ENCODE peak calls at places on chromosomes 13 and 19, in seven cellular contexts. T is suprapubic skin, B is PC-3, Y is choroid plexus epithelial cell, I is BE2C, S is psoas muscle, V is fibroblast of pulmonary artery. L is an unnamed sample.

GRCh38 chr13:30739646-30740642 is 4.6 kb downstream of the ALOX5AP start:
- DNase-seq in T (no peak), B (peak), Y (peak), I (no peak), S (no peak), V (peak), L (peak)

GRCh38 chr13:36131931-36132297 is 732 bp upstream of the DCLK1 start:
- DNase-seq in T (peak), B (no peak), Y (peak), I (no peak), S (peak), V (peak), L (no peak)

GRCh38 chr13:20360041-20360491 is 127.9 kb upstream of the GJB6 start:
- DNase-seq in T (no peak), B (peak), Y (peak), I (no peak), S (no peak), V (peak), L (peak)

GRCh38 chr19:16609511-16609910 is 18.5 kb downstream of the MED26 start:
- DNase-seq in T (no peak), B (no peak), Y (no peak), I (no peak), S (no peak), V (no peak), L (no peak)

GRCh38 chr19:39970674-39971379 is at the start of gene PSMC4:
- DNase-seq in T (peak), B (peak), Y (peak), I (peak), S (peak), V (peak), L (peak)

GRCh38 chr13:114095486-114095885 is 36.9 kb downstream of the RASA3 start:
- DNase-seq in T (peak), B (no peak), Y (no peak), I (no peak), S (no peak), V (no peak), L (no peak)

GRCh38 chr19:48997972-48998371 is 4.3 kb downstream of the RUVBL2 start:
- DNase-seq in T (no peak), B (peak), Y (peak), I (peak), S (peak), V (peak), L (peak)

GRCh38 chr19:7506385-7507328 is 9.2 kb upstream of the ZNF358 start:
- DNase-seq in T (no peak), B (peak), Y (peak), I (peak), S (peak), V (peak), L (peak)

GRCh38 chr13:50334092-50334778 is 319.0 kb downstream of the KCNRG start:
- DNase-seq in T (no peak), B (no peak), Y (no peak), I (no peak), S (no peak), V (no peak), L (no peak)

GRCh38 chr13:71339010-71339409 is 528.0 kb downstream of the DACH1 start:
- DNase-seq in T (no peak), B (no peak), Y (no peak), I (no peak), S (no peak), V (no peak), L (no peak)

GRCh38 chr19:18912933-18913332 is 6.3 kb downstream of the COPE start:
- DNase-seq in T (no peak), B (no peak), Y (no peak), I (peak), S (no peak), V (no peak), L (no peak)

GRCh38 chr19:17932485-17933338 is at the start of gene CCDC124:
- DNase-seq in T (peak), B (peak), Y (peak), I (peak), S (peak), V (peak), L (peak)

GRCh38 chr13:76799696-76800095 is 86.5 kb downstream of the KCTD12 start:
- DNase-seq in T (no peak), B (peak), Y (peak), I (no peak), S (no peak), V (peak), L (peak)

GRCh38 chr13:100707818-100708740 is 33.5 kb upstream of the TMTC4 start:
- DNase-seq in T (no peak), B (peak), Y (no peak), I (no peak), S (no peak), V (peak), L (peak)

GRCh38 chr13:34941835-34942731 is at the start of gene NBEA:
- DNase-seq in T (peak), B (peak), Y (peak), I (peak), S (peak), V (peak), L (peak)
- TF ChIP-seq CTCF in T (peak), B (no peak), Y (peak), I (peak), S (peak), V (no peak), L (no peak)

GRCh38 chr13:40207110-40207478 is 459.3 kb downstream of the FOXO1 start:
- DNase-seq in T (no peak), B (no peak), Y (no peak), I (no peak), S (no peak), V (no peak), L (no peak)
- H3K4me3 ChIP-seq in T (no peak), B (no peak), Y (no peak), I (no peak), S (no peak), V (no peak), L (no peak)

GRCh38 chr13:75541961-75542360 is 4.3 kb upstream of the COMMD6 start:
- DNase-seq in T (no peak), B (no peak), Y (no peak), I (no peak), S (no peak), V (no peak), L (no peak)
- TF ChIP-seq CTCF in T (no peak), B (no peak), Y (no peak), I (no peak), S (no peak), V (no peak), L (no peak)

DNA sequence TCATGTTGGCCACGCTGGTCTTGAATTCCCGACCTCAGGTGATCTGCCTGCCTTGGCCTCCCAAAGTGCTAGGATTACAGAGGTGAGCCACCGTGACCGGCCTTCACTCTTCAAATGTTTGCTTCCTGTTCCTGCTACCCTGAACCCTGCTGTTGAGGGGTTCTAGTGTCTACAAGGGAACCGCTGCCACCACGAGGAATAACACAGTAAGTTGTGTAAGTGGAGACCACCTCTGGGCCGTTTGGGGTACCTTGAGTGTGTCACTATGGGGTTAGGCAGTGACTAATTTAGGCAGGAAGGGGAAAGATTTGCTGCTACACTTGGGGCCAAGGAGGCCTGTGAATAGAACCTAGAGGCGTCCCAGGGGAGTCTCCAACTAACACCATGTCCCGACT is 2.2 kb upstream of the MYADM start:
- DNase-seq in T (no peak), B (no peak), Y (no peak), I (no peak), S (no peak), V (no peak), L (no peak)
- H3K4me3 ChIP-seq in T (peak), B (peak), Y (peak), I (peak), S (no peak), V (peak), L (no peak)

GRCh38 chr19:38543807-38544568 is 73.8 kb downstream of the MAP4K1 start:
- DNase-seq in T (no peak), B (peak), Y (peak), I (peak), S (peak), V (peak), L (peak)

GRCh38 chr19:38543286-38543806 is 74.4 kb downstream of the MAP4K1 start:
- DNase-seq in T (no peak), B (no peak), Y (no peak), I (no peak), S (no peak), V (no peak), L (no peak)

GRCh38 chr19:38542040-38542439 is 75.7 kb downstream of the MAP4K1 start:
- DNase-seq in T (no peak), B (no peak), Y (no peak), I (no peak), S (no peak), V (no peak), L (no peak)

GRCh38 chr19:38545596-38545995 is 72.2 kb downstream of the MAP4K1 start:
- DNase-seq in T (no peak), B (no peak), Y (peak), I (no peak), S (no peak), V (peak), L (no peak)

DNA sequence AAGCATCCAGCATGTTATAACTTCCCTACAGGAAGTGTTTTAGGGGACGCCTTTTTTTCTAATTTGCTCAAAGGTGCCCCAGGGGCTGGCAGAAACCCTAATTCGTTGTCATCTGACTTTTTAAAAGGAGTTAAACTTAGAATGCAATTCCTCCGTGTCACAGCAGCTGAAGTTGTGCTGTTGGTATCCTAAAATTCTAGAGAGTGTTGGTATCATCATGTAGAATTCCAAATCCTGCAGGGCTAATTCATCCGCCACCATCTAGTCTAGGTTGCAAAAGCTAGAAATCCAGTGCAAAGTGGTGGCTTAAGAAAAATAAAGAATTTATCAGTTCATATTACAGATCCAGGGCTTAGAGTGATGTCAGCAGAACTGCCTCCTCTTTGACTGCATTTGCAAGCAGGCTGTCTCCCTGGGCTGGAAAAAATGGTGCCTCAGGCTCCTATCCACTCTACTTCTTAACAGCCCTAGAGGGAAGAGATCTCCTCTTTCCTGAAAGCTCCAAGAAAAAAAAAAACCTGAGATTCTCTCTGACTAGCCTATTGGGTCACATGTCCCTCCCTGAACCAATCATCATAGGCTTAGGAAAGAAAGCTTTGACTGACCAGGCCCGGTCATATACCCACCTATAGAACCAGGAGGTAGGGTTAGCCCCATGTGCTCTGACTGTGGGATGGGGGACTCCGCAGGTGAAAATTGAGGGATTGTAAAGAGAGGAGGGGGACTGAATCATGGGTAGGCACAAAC is 73.0 kb downstream of the MAP4K1 start:
- DNase-seq in T (no peak), B (no peak), Y (peak), I (no peak), S (no peak), V (peak), L (no peak)
- TF ChIP-seq CTCF in T (no peak), B (peak), Y (no peak), I (no peak), S (no peak), V (no peak), L (no peak)

DNA sequence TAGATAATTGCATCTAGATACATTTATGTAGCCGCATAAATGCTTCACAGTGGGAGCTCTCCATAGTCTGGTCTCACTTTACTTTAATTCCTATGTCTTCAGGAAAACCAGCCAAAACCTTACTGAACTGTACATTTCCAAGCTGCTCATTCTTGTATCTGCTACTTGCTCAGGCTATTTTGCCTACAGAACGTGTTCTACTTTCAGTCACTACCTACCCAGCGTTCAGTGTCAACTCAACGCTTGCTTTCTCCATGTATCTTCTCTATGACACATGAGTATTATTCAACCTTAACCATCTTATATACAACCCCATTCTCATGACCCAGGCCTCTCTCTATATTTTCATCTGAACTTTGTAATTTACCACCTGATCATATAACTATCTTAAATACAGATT is 101.9 kb downstream of the KLF12 start:
- DNase-seq in T (no peak), B (no peak), Y (no peak), I (no peak), S (no peak), V (no peak), L (no peak)
- H3K4me3 ChIP-seq in T (no peak), B (no peak), Y (peak), I (no peak), S (peak), V (no peak), L (no peak)

DNA sequence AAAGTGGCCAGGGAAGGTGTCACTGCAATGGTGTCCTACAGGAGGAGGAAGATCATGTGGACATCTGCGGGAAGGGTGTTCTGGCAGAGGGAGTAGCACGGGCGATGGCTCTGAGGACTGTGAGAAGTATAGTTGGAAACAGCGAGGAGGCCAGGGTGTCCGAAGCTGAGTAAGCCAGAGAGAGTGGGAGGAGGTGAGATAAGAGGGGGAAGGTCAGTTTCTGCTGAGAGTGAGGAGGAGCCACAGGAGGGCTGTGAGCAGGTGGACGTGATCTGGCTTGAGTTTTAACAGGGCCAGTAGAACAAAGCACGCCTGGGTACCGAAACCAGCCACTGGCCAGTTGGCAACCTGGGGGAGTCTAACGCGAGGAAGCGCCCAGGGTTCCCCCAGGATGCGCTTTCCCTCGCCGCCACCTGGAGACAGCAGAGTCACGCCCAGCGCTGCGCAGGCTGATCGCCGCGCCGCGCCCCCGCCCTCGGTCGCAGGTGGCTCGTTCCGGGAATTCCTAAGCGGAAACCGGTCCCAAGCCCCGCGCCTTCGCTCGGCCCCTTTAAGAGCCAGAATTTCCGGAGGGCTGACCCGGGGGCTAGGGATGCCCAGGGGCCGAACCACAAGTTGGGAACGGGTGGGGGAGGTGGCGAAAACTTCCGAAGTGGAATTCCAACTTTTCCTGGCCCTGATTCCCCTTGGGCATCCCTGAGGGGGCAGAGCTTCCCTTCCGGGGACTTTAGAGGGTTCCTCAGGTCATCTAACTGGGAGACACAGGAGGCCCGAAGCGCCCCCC is 1.1 kb upstream of the LSR start:
- DNase-seq in T (no peak), B (peak), Y (no peak), I (no peak), S (peak), V (no peak), L (peak)
- TF ChIP-seq CTCF in T (peak), B (peak), Y (no peak), I (peak), S (peak), V (no peak), L (peak)

GRCh38 chr13:74111901-74112824 is 22.0 kb downstream of the KLF12 start:
- DNase-seq in T (no peak), B (no peak), Y (peak), I (no peak), S (no peak), V (no peak), L (no peak)
- H3K4me3 ChIP-seq in T (no peak), B (no peak), Y (no peak), I (no peak), S (no peak), V (no peak), L (no peak)